ENCODE peak calls at places on chromosomes 13 and 19, in five cellular contexts. H is aorta, O is astrocyte of the cerebellum, X is GM13976, K is hepatic stellate cell. I is an unnamed sample.

GRCh38 chr13:108797354-108797753 is 167.9 kb downstream of the MYO16 start:
- DNase-seq in H (no peak), O (no peak), X (no peak), K (no peak), I (no peak)

GRCh38 chr19:43735013-43735412 is 19.1 kb downstream of the IRGC start:
- DNase-seq in H (no peak), O (no peak), X (no peak), K (no peak), I (no peak)

GRCh38 chr19:16078311-16078758 is 2.0 kb downstream of the TPM4 start:
- DNase-seq in H (peak), O (peak), X (no peak), K (no peak), I (no peak)

GRCh38 chr19:19259741-19260140 is 13.4 kb downstream of the TM6SF2 start:
- DNase-seq in H (no peak), O (no peak), X (no peak), K (peak), I (no peak)

GRCh38 chr13:41544824-41545707 is 87.7 kb downstream of the RGCC start:
- DNase-seq in H (no peak), O (peak), X (no peak), K (no peak), I (no peak)

GRCh38 chr19:21709464-21709863 is 57.9 kb downstream of the ZNF100 start:
- DNase-seq in H (no peak), O (no peak), X (no peak), K (no peak), I (no peak)

GRCh38 chr13:49935171-49936084 is 712 bp downstream of the SPRYD7 start:
- DNase-seq in H (peak), O (no peak), X (peak), K (peak), I (peak)

GRCh38 chr19:4375164-4375619 is 25.2 kb downstream of the SH3GL1 start:
- DNase-seq in H (no peak), O (no peak), X (no peak), K (no peak), I (no peak)

GRCh38 chr13:30872685-30873443 is 33.2 kb upstream of the MEDAG start:
- DNase-seq in H (peak), O (peak), X (no peak), K (peak), I (no peak)

GRCh38 chr13:24116103-24116502 is 44.4 kb upstream of the SPATA13 start:
- DNase-seq in H (no peak), O (no peak), X (no peak), K (no peak), I (no peak)

GRCh38 chr13:36082396-36082795 is 48.8 kb downstream of the DCLK1 start:
- DNase-seq in H (no peak), O (no peak), X (no peak), K (no peak), I (no peak)

GRCh38 chr13:44323754-44324153 is 49.9 kb upstream of the SERP2 start:
- DNase-seq in H (no peak), O (no peak), X (no peak), K (no peak), I (no peak)

GRCh38 chr13:50156722-50157121 is 141.5 kb downstream of the KCNRG start:
- DNase-seq in H (no peak), O (no peak), X (no peak), K (no peak), I (no peak)

GRCh38 chr19:35509861-35510625 is 3.4 kb downstream of the DMKN start:
- DNase-seq in H (peak), O (no peak), X (peak), K (peak), I (peak)

GRCh38 chr13:39565036-39565949 is 37.7 kb downstream of the LHFPL6 start:
- DNase-seq in H (no peak), O (peak), X (no peak), K (peak), I (no peak)

GRCh38 chr13:51625555-51626345 is 41.5 kb downstream of the WDFY2 start:
- DNase-seq in H (no peak), O (peak), X (no peak), K (no peak), I (no peak)

GRCh38 chr13:98445340-98446233 is 131.3 kb downstream of the STK24 start:
- DNase-seq in H (peak), O (peak), X (peak), K (peak), I (peak)

GRCh38 chr13:49225358-49226042 is 5.4 kb downstream of the MLNR start:
- DNase-seq in H (no peak), O (no peak), X (no peak), K (no peak), I (no peak)

GRCh38 chr13:114177245-114178010 is 1.6 kb upstream of the CFAP97D2 start:
- DNase-seq in H (no peak), O (no peak), X (no peak), K (no peak), I (no peak)

I was measured in activated naive CD4-positive, alpha-beta T cell treated with anti-CD3 and anti-CD28 coated beads, Interleukin-2, amount 10 ng/mL, durations not matched to agents 7 days and 5 days.